ENCODE peak calls at places on chromosomes 11 and 22, in four cellular contexts. Z is ecto neural progenitor cell, B is AG08395, R is foreskin fibroblast. D is an unnamed sample.

GRCh38 chr11:13140873-13141655 is 131.9 kb downstream of the RASSF10 start:
- DNase-seq in B (peak; percentile 10), R (no peak), Z (no peak), D (no peak)

GRCh38 chr22:22933100-22933806 is 45.6 kb downstream of the IGLL5 start:
- DNase-seq in B (no peak), Z (no peak), R (no peak), D (no peak)

GRCh38 chr22:49783036-49783746 is 44.5 kb downstream of the BRD1 start:
- DNase-seq in R (no peak), B (no peak), Z (no peak), D (no peak)

GRCh38 chr11:132131051-132131450 is 760.6 kb downstream of the NTM start:
- DNase-seq in R (no peak), Z (no peak), B (no peak), D (no peak)

GRCh38 chr11:29306527-29306926 is 710.3 kb downstream of the KCNA4 start:
- DNase-seq in B (peak; percentile 81), R (peak; percentile 90), Z (no peak), D (peak; percentile 82)

GRCh38 chr22:33272180-33272579 is 214.0 kb upstream of the SYN3 start:
- DNase-seq in B (no peak), R (no peak), Z (no peak), D (no peak)

GRCh38 chr11:18347471-18348125 is 25.2 kb downstream of the GTF2H1 start:
- DNase-seq in B (peak; percentile 43), R (peak; percentile 86), Z (no peak), D (peak; percentile 56)

GRCh38 chr22:46796566-46797195 is 34.2 kb downstream of the TBC1D22A start:
- DNase-seq in B (no peak), Z (peak; percentile 24), R (no peak), D (no peak)

GRCh38 chr11:21174781-21175180 is 505.4 kb downstream of the NELL1 start:
- DNase-seq in B (no peak), R (no peak), Z (no peak), D (no peak)

GRCh38 chr11:43937434-43938411 is 4.7 kb upstream of the C11orf96 start:
- DNase-seq in R (peak; percentile 81), Z (no peak), B (peak; percentile 89), D (peak; percentile 46)

GRCh38 chr11:44977493-44977984 is 26.9 kb upstream of the TP53I11 start:
- DNase-seq in Z (no peak), R (no peak), B (no peak), D (no peak)

GRCh38 chr11:1302041-1302460 is 7.4 kb downstream of the TOLLIP start:
- DNase-seq in B (no peak), R (no peak), Z (peak; percentile 39), D (no peak)

GRCh38 chr11:63845305-63845704 is 6.4 kb downstream of the MARK2 start:
- DNase-seq in B (peak; percentile 45), Z (no peak), R (peak; percentile 84), D (peak; percentile 36)

GRCh38 chr11:120121336-120121735 is 16.6 kb downstream of the TRIM29 start:
- DNase-seq in Z (no peak), B (no peak), R (no peak), D (no peak)

GRCh38 chr11:10305262-10305963 is 540 bp downstream of the ADM start:
- DNase-seq in R (peak; percentile 67), Z (peak; percentile 67), B (no peak), D (no peak)

GRCh38 chr11:110095554-110095953 is 2.4 kb downstream of the ZC3H12C start:
- DNase-seq in R (no peak), Z (no peak), B (no peak), D (no peak)

GRCh38 chr11:36333897-36334296 is 37.8 kb downstream of the PRR5L start:
- DNase-seq in Z (no peak), R (peak; percentile 64), B (peak; percentile 33), D (peak; percentile 41)

GRCh38 chr11:8273281-8273680 is 9.6 kb upstream of the LMO1 start:
- DNase-seq in R (no peak), B (no peak), Z (no peak), D (peak; percentile 16)

GRCh38 chr11:13486926-13487660 is 8.7 kb downstream of the PTH start:
- DNase-seq in Z (peak; percentile 81), R (peak; percentile 10), B (no peak), D (no peak)

GRCh38 chr22:39662677-39663034 is 92.1 kb downstream of the CACNA1I start:
- DNase-seq in Z (no peak), B (no peak), R (no peak), D (no peak)

GRCh38 chr11:119474682-119475596 is 52.0 kb upstream of the THY1 start:
- DNase-seq in R (peak; percentile 89), Z (peak; percentile 87), B (peak; percentile 75), D (peak; percentile 88)

GRCh38 chr22:40328551-40328950 is 17.7 kb upstream of the ADSL start:
- DNase-seq in R (no peak), Z (no peak), B (no peak), D (no peak)

GRCh38 chr11:17607083-17607429 is 60.0 kb downstream of the OTOG start:
- DNase-seq in B (no peak), R (no peak), Z (no peak), D (no peak)

GRCh38 chr11:63866211-63866610 is 27.3 kb downstream of the MARK2 start:
- DNase-seq in Z (no peak), B (no peak), R (peak; percentile 59), D (no peak)

GRCh38 chr11:8807544-8808225 is 103.3 kb upstream of the AKIP1 start:
- DNase-seq in Z (no peak), B (peak; percentile 79), R (peak; percentile 90), D (peak; percentile 78)

GRCh38 chr11:2850366-2850765 is 35.2 kb downstream of the CDKN1C start:
- DNase-seq in R (no peak), B (no peak), Z (peak; percentile 73), D (no peak)

GRCh38 chr11:35305670-35306382 is 113.5 kb downstream of the SLC1A2 start:
- DNase-seq in B (peak; percentile 55), R (peak; percentile 45), Z (peak; percentile 60), D (no peak)

GRCh38 chr11:102453286-102453797 is 777 bp upstream of the TMEM123 start:
- DNase-seq in B (peak; percentile 17), Z (peak; percentile 58), R (peak; percentile 63), D (no peak)

GRCh38 chr11:75051043-75051442 is 45.6 kb downstream of the OR2AT4 start:
- DNase-seq in R (no peak), Z (no peak), B (no peak), D (no peak)

GRCh38 chr11:70348191-70348590 is 50.1 kb upstream of the CTTN start:
- DNase-seq in B (no peak), R (no peak), Z (no peak), D (no peak)

D was measured in stromal cell of bone marrow.